ENCODE peak calls at places on chromosome 3, in six cellular contexts. I is activated gamma-delta T cell treated with Interleukin-2 at 50 U/mL for 16 hours; L is iPS DF 6.9; B is stimulated activated naive CD4-positive, alpha-beta T cell; P is stimulated activated CD8-positive, alpha-beta memory T cell treated with anti-CD3 and anti-CD28 coated beads, Interleukin-15, amount 100 ng/mL, for 24 hours; U is activated CD8-positive, alpha-beta T cell treated with anti-CD3 and anti-CD28 coated beads, Interleukin-2, amount 10 ng/mL, durations not matched to agents 7 days and 5 days. C is an unnamed sample.

GRCh38 chr3:151460774-151461450 is at the start of gene IGSF10:
- DNase-seq in B (no peak), P (no peak), L (no peak), I (no peak), U (no peak), C (no peak)

GRCh38 chr3:148925841-148926240 is 60.7 kb downstream of the CPA3 start:
- DNase-seq in U (no peak), L (no peak), B (no peak), I (no peak), P (no peak), C (no peak)

GRCh38 chr3:177522051-177522450 is 324.8 kb upstream of the TBL1XR1 start:
- DNase-seq in P (no peak), I (no peak), B (no peak), U (no peak), L (no peak), C (no peak)

GRCh38 chr3:189701934-189702693 is 70.9 kb downstream of the TP63 start:
- DNase-seq in L (no peak), I (no peak), U (no peak), B (no peak), P (no peak), C (no peak)

GRCh38 chr3:184380210-184380626 is 364 bp downstream of the CHRD start:
- DNase-seq in U (no peak), L (no peak), B (peak), P (no peak), I (no peak), C (peak)

GRCh38 chr3:40476478-40477470 is at the start of gene ZNF619:
- DNase-seq in I (peak), B (peak), L (no peak), U (peak), P (peak), C (peak)

GRCh38 chr3:37967252-37967881 is 23.2 kb upstream of the VILL start:
- DNase-seq in U (peak), I (peak), B (peak), L (peak), P (no peak), C (peak)

GRCh38 chr3:45635475-45636256 is 41.1 kb downstream of the LIMD1 start:
- DNase-seq in B (no peak), P (no peak), L (peak), I (no peak), U (no peak), C (no peak)

GRCh38 chr3:16765661-16766060 is 119.1 kb upstream of the PLCL2 start:
- DNase-seq in U (no peak), P (no peak), B (no peak), L (no peak), I (no peak), C (no peak)

GRCh38 chr3:128051459-128051836 is 789 bp upstream of the SEC61A1 start:
- DNase-seq in P (no peak), B (no peak), I (no peak), U (no peak), L (no peak), C (no peak)

GRCh38 chr3:126781406-126781805 is 77.4 kb downstream of the CHCHD6 start:
- DNase-seq in L (no peak), I (no peak), U (no peak), B (no peak), P (no peak), C (no peak)

GRCh38 chr3:36881735-36882134 is 63.1 kb downstream of the TRANK1 start:
- DNase-seq in B (no peak), I (no peak), U (no peak), P (no peak), L (no peak), C (no peak)

GRCh38 chr3:86793786-86794185 is 197.2 kb downstream of the VGLL3 start:
- DNase-seq in B (no peak), I (no peak), L (no peak), U (no peak), P (no peak), C (peak)

GRCh38 chr3:79424811-79425210 is 343.0 kb downstream of the ROBO1 start:
- DNase-seq in B (no peak), P (no peak), U (no peak), I (no peak), L (no peak), C (no peak)

GRCh38 chr3:71809321-71809720 is 24.4 kb upstream of the PROK2 start:
- DNase-seq in P (no peak), I (no peak), L (no peak), U (no peak), B (no peak), C (no peak)

GRCh38 chr3:16788440-16789057 is 96.2 kb upstream of the PLCL2 start:
- DNase-seq in I (no peak), P (no peak), U (no peak), B (no peak), L (no peak), C (no peak)

C was measured in H1.